ENCODE peak calls at places on chromosome 4, in five cellular contexts. E, Y, Z, M and B are unnamed samples.

GRCh38 chr4:83771113-83771705 is 235.3 kb downstream of the GPAT3 start:
- DNase-seq in E (peak; percentile 71), Y (peak; percentile 55), M (peak; percentile 40), Z (peak; percentile 50), B (peak; percentile 24)

GRCh38 chr4:25506032-25506571 is 129.0 kb downstream of the ANAPC4 start:
- DNase-seq in Y (no peak), E (no peak), Z (no peak), M (no peak), B (no peak)

GRCh38 chr4:53529025-53529424 is 62.3 kb downstream of the LNX1 start:
- DNase-seq in Y (no peak), E (no peak), Z (no peak), M (no peak), B (no peak)

GRCh38 chr4:48216563-48216962 is 53.1 kb downstream of the TEC start:
- DNase-seq in Z (no peak), Y (no peak), M (no peak), E (no peak), B (no peak)

GRCh38 chr4:68874507-68874906 is 58.7 kb downstream of the UGT2B10 start:
- DNase-seq in M (no peak), Z (peak; percentile 18), Y (no peak), E (no peak), B (no peak)

GRCh38 chr4:16794816-16795445 is 103.5 kb downstream of the LDB2 start:
- DNase-seq in Z (peak; percentile 69), Y (peak; percentile 49), M (peak; percentile 39), E (peak; percentile 64), B (no peak)

GRCh38 chr4:87077834-87078585 is 142.4 kb downstream of the KLHL8 start:
- DNase-seq in M (no peak), Z (no peak), Y (no peak), E (no peak), B (no peak)

GRCh38 chr4:4637710-4638109 is 95.9 kb upstream of the STX18 start:
- DNase-seq in E (peak; percentile 35), Z (no peak), Y (no peak), M (no peak), B (no peak)

GRCh38 chr4:184776821-184777220 is 42.9 kb upstream of the CENPU start:
- DNase-seq in Y (no peak), M (no peak), E (no peak), Z (no peak), B (no peak)

GRCh38 chr4:146649232-146649631 is 10.5 kb downstream of the POU4F2 start:
- DNase-seq in M (no peak), Z (no peak), E (no peak), Y (no peak), B (no peak)

GRCh38 chr4:16830081-16830480 is 68.4 kb downstream of the LDB2 start:
- DNase-seq in M (no peak), E (no peak), Y (no peak), Z (no peak), B (no peak)

GRCh38 chr4:86846921-86847320 is 2.3 kb downstream of the SLC10A6 start:
- DNase-seq in M (no peak), Y (no peak), Z (no peak), E (no peak), B (no peak)

GRCh38 chr4:30952526-30953219 is 232.5 kb downstream of the PCDH7 start:
- DNase-seq in E (peak; percentile 6), Y (no peak), M (no peak), Z (no peak), B (no peak)

GRCh38 chr4:22574880-22575279 is 59.0 kb upstream of the ADGRA3 start:
- DNase-seq in M (no peak), Z (no peak), Y (no peak), E (no peak), B (no peak)

GRCh38 chr4:87679449-87680169 is 29.5 kb downstream of the DMP1 start:
- DNase-seq in Y (peak; percentile 69), E (peak; percentile 65), M (no peak), Z (peak; percentile 47), B (no peak)

GRCh38 chr4:21835712-21836111 is 112.9 kb downstream of the KCNIP4 start:
- DNase-seq in Y (peak; percentile 33), M (no peak), Z (no peak), E (no peak), B (no peak)

GRCh38 chr4:157170321-157170720 is 50.2 kb upstream of the GRIA2 start:
- DNase-seq in Y (peak; percentile 46), M (no peak), E (no peak), Z (no peak), B (no peak)

GRCh38 chr4:151887151-151887815 is 126.5 kb upstream of the GATB start:
- DNase-seq in M (peak; percentile 11), Y (peak; percentile 52), Z (peak; percentile 58), E (no peak), B (no peak)